ENCODE peak calls at places on chromosomes 2 and 18, in eight cellular contexts. W, J, N, F, K, P, B and V are unnamed samples.

GRCh38 chr2:199775297-199775696 is 75.7 kb downstream of the FTCDNL1 start:
- DNase-seq in F (no peak), N (no peak), P (no peak), B (no peak), J (no peak), K (no peak), W (no peak), V (no peak)

GRCh38 chr2:145764631-145765030 is 1244.7 kb upstream of the ZEB2 start:
- DNase-seq in N (no peak), F (no peak), J (peak; percentile 60), W (no peak), B (no peak), K (no peak), P (peak; percentile 37), V (no peak)

GRCh38 chr2:73225513-73226360 is 7.3 kb downstream of the PRADC1 start:
- DNase-seq in B (no peak), F (no peak), K (no peak), W (no peak), J (no peak), N (no peak), P (no peak), V (no peak)

GRCh38 chr2:12167525-12168317 is 421.3 kb downstream of the LPIN1 start:
- DNase-seq in W (no peak), F (peak; percentile 38), N (no peak), K (peak; percentile 65), B (no peak), P (no peak), J (no peak), V (no peak)

GRCh38 chr18:58117685-58118403 is 73.8 kb downstream of the NEDD4L start:
- DNase-seq in K (no peak), P (no peak), F (no peak), J (no peak), W (no peak), N (no peak), B (no peak), V (no peak)

GRCh38 chr2:159612255-159612901 is 4.0 kb downstream of the BAZ2B start:
- DNase-seq in K (peak; percentile 45), J (no peak), W (no peak), P (no peak), N (no peak), F (peak; percentile 41), B (no peak), V (no peak)

GRCh38 chr2:134396493-134396892 is 142.6 kb downstream of the MGAT5 start:
- DNase-seq in P (no peak), W (no peak), N (no peak), B (no peak), K (no peak), J (no peak), F (no peak), V (no peak)

GRCh38 chr2:79554899-79555298 is 42.0 kb downstream of the CTNNA2 start:
- DNase-seq in B (no peak), J (no peak), P (no peak), K (peak; percentile 46), F (no peak), N (no peak), W (no peak), V (no peak)

GRCh38 chr2:97965146-97965545 is 30.6 kb downstream of the TMEM131 start:
- DNase-seq in N (no peak), F (no peak), K (no peak), J (no peak), B (no peak), W (no peak), P (no peak), V (no peak)

GRCh38 chr18:22370414-22370813 is 47.3 kb downstream of the CTAGE1 start:
- DNase-seq in J (no peak), P (no peak), K (no peak), F (no peak), N (no peak), B (no peak), W (no peak), V (no peak)

GRCh38 chr2:23235292-23235691 is 149.7 kb upstream of the KLHL29 start:
- DNase-seq in N (no peak), J (no peak), K (no peak), F (no peak), P (no peak), W (no peak), B (no peak), V (no peak)

GRCh38 chr2:209536363-209536762 is 112.5 kb downstream of the MAP2 start:
- DNase-seq in W (no peak), P (no peak), F (no peak), N (no peak), K (no peak), B (no peak), J (no peak), V (no peak)

GRCh38 chr18:54671291-54671881 is 80.3 kb downstream of the DYNAP start:
- DNase-seq in B (no peak), W (no peak), K (peak; percentile 27), N (no peak), P (no peak), J (no peak), F (no peak), V (no peak)

GRCh38 chr2:7792031-7792651 is 874.9 kb downstream of the RNF144A start:
- DNase-seq in J (no peak), N (no peak), W (no peak), P (no peak), F (no peak), K (no peak), B (no peak), V (no peak)

GRCh38 chr2:219073413-219074129 is 12.8 kb upstream of the IHH start:
- DNase-seq in W (no peak), J (no peak), F (peak; percentile 49), K (peak; percentile 90), P (no peak), B (no peak), N (peak; percentile 20), V (no peak)

GRCh38 chr2:147782521-147782920 is 62.3 kb upstream of the ACVR2A start:
- DNase-seq in F (no peak), N (no peak), K (peak; percentile 6), J (no peak), P (no peak), W (no peak), B (no peak), V (no peak)

GRCh38 chr2:45932278-45932975 is 281.0 kb downstream of the PRKCE start:
- DNase-seq in K (no peak), P (no peak), N (no peak), F (no peak), J (no peak), W (no peak), B (no peak), V (no peak)

GRCh38 chr2:85288244-85288725 is 39.5 kb downstream of the TGOLN2 start:
- DNase-seq in W (no peak), B (no peak), N (no peak), P (no peak), J (no peak), K (peak; percentile 60), F (no peak), V (peak; percentile 36)

GRCh38 chr2:73156539-73157124 is 43.9 kb upstream of the RAB11FIP5 start:
- DNase-seq in N (no peak), B (no peak), K (peak; percentile 80), W (peak; percentile 71), J (peak; percentile 61), P (peak; percentile 67), F (peak; percentile 57), V (peak; percentile 91)

GRCh38 chr2:893311-893710 is 57.3 kb upstream of the SNTG2 start:
- DNase-seq in F (no peak), P (no peak), B (no peak), W (no peak), K (peak; percentile 90), N (no peak), J (no peak), V (no peak)

GRCh38 chr2:27264253-27264752 is 1.5 kb upstream of the SLC30A3 start:
- DNase-seq in N (no peak), J (no peak), F (no peak), B (no peak), K (peak; percentile 39), W (no peak), P (no peak), V (no peak)

GRCh38 chr2:69465513-69466456 is 28.6 kb upstream of the NFU1 start:
- DNase-seq in B (no peak), W (peak; percentile 65), N (no peak), P (peak; percentile 67), F (no peak), K (no peak), J (peak; percentile 65), V (peak; percentile 54)

GRCh38 chr2:20196053-20196880 is 28.7 kb downstream of the SDC1 start:
- DNase-seq in P (no peak), K (no peak), J (no peak), B (no peak), F (no peak), W (no peak), N (no peak), V (no peak)

GRCh38 chr2:101341901-101342624 is 33.6 kb upstream of the RNF149 start:
- DNase-seq in K (peak; percentile 83), F (peak; percentile 71), B (peak; percentile 54), J (peak; percentile 77), N (peak; percentile 37), W (peak; percentile 77), P (peak; percentile 77), V (peak; percentile 91)

GRCh38 chr18:12741351-12741750 is 38.5 kb downstream of the PSMG2 start:
- DNase-seq in F (no peak), W (no peak), B (no peak), N (no peak), J (no peak), K (no peak), P (no peak), V (no peak)

GRCh38 chr2:74504591-74504990 is 2.9 kb downstream of the PCGF1 start:
- DNase-seq in K (no peak), B (no peak), W (no peak), J (no peak), P (no peak), N (no peak), F (no peak), V (no peak)
- H3K4me3 ChIP-seq in K (no peak overlapping the region), B (no peak overlapping the region), W (no peak overlapping the region), J (peak overlapping the region; percentile 80), P (peak overlapping the region; percentile 67), N (no peak overlapping the region), F (no peak overlapping the region), V (no peak overlapping the region)

DNA sequence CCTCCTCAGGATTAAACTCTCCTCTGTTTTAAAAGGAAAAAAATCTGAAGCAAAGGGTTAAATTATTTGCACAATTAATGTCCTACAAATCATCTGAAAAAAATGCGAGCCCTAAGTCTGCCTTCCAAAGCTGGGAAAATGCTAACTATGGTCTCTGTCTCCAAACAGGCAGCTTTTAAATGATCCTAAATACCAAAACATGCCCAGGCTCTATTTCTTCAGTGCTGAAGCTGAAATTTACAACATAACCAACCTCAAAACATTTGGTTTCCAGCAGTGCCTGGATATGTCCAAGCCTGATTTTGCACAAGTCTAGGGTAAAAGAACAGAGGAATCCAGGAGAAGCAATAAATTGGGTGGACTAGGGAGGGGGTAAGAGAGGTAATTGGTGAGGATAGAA is 57.2 kb downstream of the LBH start:
- DNase-seq in N (no peak), W (no peak), K (peak; percentile 33), B (no peak), P (no peak), J (no peak), F (no peak), V (no peak)
- H3K27ac ChIP-seq in N (peak overlapping the region; percentile 18), W (no peak overlapping the region), K (peak overlapping the region; percentile 93), B (no peak overlapping the region), P (no peak overlapping the region), J (no peak overlapping the region), F (no peak overlapping the region), V (no peak overlapping the region)

GRCh38 chr2:231093956-231094355 is 30.9 kb downstream of the HTR2B start:
- DNase-seq in K (no peak), F (no peak), J (no peak), P (no peak), B (no peak), N (no peak), W (no peak), V (no peak)
- H3K36me3 ChIP-seq in K (peaks cover 3% of the 10 kb centered on the region), F (peaks cover 82% of the 10 kb centered on the region), J (peaks cover 76% of the 10 kb centered on the region), P (peaks cover 2% of the 10 kb centered on the region), B (peaks cover 5% of the 10 kb centered on the region), N (peaks cover 88% of the 10 kb centered on the region), W (peaks cover 67% of the 10 kb centered on the region), V (peaks cover 1% of the 10 kb centered on the region)

GRCh38 chr2:170974304-170974993 is 45.4 kb downstream of the GORASP2 start:
- DNase-seq in F (no peak), P (no peak), J (no peak), K (peak; percentile 92), B (no peak), N (no peak), W (no peak), V (no peak)
- H3K4me3 ChIP-seq in F (no peak overlapping the region), P (peak overlapping the region; percentile 91), J (peak overlapping the region; percentile 77), K (no peak overlapping the region), B (peak overlapping the region; percentile 75), N (no peak overlapping the region), W (peak overlapping the region; percentile 84), V (peak overlapping the region; percentile 40)